ENCODE peak calls at places on chromosomes 13 and 19, in eight cellular contexts. J is GDM1; S is PC-9; B is ureter; Y is CD4-positive, CD25-positive, alpha-beta regulatory T cell; I is posterior cingulate gyrus; C is fibroblast of gingiva; F is H9. V is an unnamed sample.

GRCh38 chr19:778910-779653 is 18.2 kb upstream of the PTBP1 start:
- DNase-seq in S (peak), I (no peak), Y (no peak), B (peak), J (no peak), C (peak), F (no peak), V (peak)

GRCh38 chr19:336067-336614 is 8.5 kb downstream of the MIER2 start:
- DNase-seq in Y (no peak), C (no peak), B (no peak), I (no peak), J (no peak), S (no peak), F (no peak), V (no peak)

GRCh38 chr13:41974262-41974900 is 13.5 kb upstream of the VWA8 start:
- DNase-seq in Y (no peak), B (peak), S (no peak), I (no peak), J (no peak), C (no peak), F (no peak), V (no peak)

GRCh38 chr19:18396471-18397241 is 766 bp downstream of the LRRC25 start:
- DNase-seq in I (no peak), J (no peak), Y (no peak), C (no peak), S (no peak), F (no peak), B (no peak), V (peak)

GRCh38 chr13:23159587-23160240 is 21.1 kb upstream of the SGCG start:
- DNase-seq in I (no peak), Y (no peak), J (no peak), C (no peak), B (no peak), S (no peak), F (peak), V (peak)

GRCh38 chr19:38004505-38005223 is 97.7 kb downstream of the SIPA1L3 start:
- DNase-seq in I (peak), B (peak), C (peak), Y (peak), J (peak), S (no peak), F (peak), V (peak)

GRCh38 chr13:70098669-70099068 is 9.0 kb upstream of the ATXN8OS start:
- DNase-seq in C (no peak), S (no peak), B (no peak), I (no peak), Y (no peak), J (no peak), F (no peak), V (peak)

GRCh38 chr13:112153364-112153763 is 86.4 kb downstream of the SOX1 start:
- DNase-seq in C (no peak), S (no peak), Y (no peak), B (no peak), J (no peak), I (no peak), F (no peak), V (no peak)

GRCh38 chr13:110490009-110490770 is 71.3 kb downstream of the RAB20 start:
- DNase-seq in I (no peak), S (no peak), C (no peak), Y (no peak), F (no peak), B (no peak), J (no peak), V (no peak)

GRCh38 chr19:45676851-45677263 is 8.8 kb downstream of the GIPR start:
- DNase-seq in C (no peak), S (peak), B (no peak), J (no peak), I (no peak), F (no peak), Y (peak), V (peak)

GRCh38 chr13:70747305-70747704 is 639.1 kb upstream of the KLHL1 start:
- DNase-seq in F (no peak), B (no peak), Y (no peak), S (no peak), I (no peak), J (no peak), C (no peak), V (no peak)

GRCh38 chr19:54206030-54206830 is 5.6 kb downstream of the RPS9 start:
- DNase-seq in F (no peak), C (no peak), Y (no peak), B (no peak), I (no peak), S (no peak), J (no peak), V (no peak)

GRCh38 chr13:112714772-112715569 is 25.1 kb downstream of the ATP11A start:
- DNase-seq in Y (no peak), F (no peak), S (no peak), C (peak), J (no peak), B (no peak), I (no peak), V (no peak)

GRCh38 chr19:44737238-44738160 is 11.0 kb upstream of the BCL3 start:
- DNase-seq in I (no peak), J (no peak), C (peak), Y (no peak), B (no peak), S (no peak), F (peak), V (no peak)

GRCh38 chr19:11324079-11324661 is 15.3 kb downstream of the RAB3D start:
- DNase-seq in I (no peak), Y (peak), S (peak), C (peak), J (peak), F (no peak), B (peak), V (no peak)

GRCh38 chr13:26584713-26585112 is 27.2 kb downstream of the WASF3 start:
- DNase-seq in B (no peak), C (peak), J (no peak), I (no peak), S (no peak), F (no peak), Y (no peak), V (no peak)

GRCh38 chr19:13135068-13136062 is 14.8 kb downstream of the STX10 start:
- DNase-seq in B (no peak), F (no peak), I (no peak), C (no peak), Y (no peak), S (no peak), J (no peak), V (no peak)

GRCh38 chr13:111158136-111158805 is 43.2 kb downstream of the ARHGEF7 start:
- DNase-seq in S (peak), I (no peak), C (peak), Y (no peak), F (no peak), B (no peak), J (no peak), V (no peak)

GRCh38 chr13:111952814-111953213 is 114.1 kb upstream of the SOX1 start:
- DNase-seq in J (no peak), B (no peak), S (no peak), I (no peak), Y (no peak), F (peak), C (no peak), V (no peak)

GRCh38 chr13:51125495-51126226 is 14.6 kb upstream of the C13orf42 start:
- DNase-seq in Y (peak), B (no peak), F (peak), C (peak), S (no peak), J (peak), I (no peak), V (peak)

GRCh38 chr13:110411316-110412105 is 104.4 kb downstream of the COL4A2 start:
- DNase-seq in J (no peak), B (peak), F (no peak), S (no peak), C (no peak), I (no peak), Y (no peak), V (no peak)

GRCh38 chr19:37564624-37565369 is 29.8 kb downstream of the ZNF571 start:
- DNase-seq in C (no peak), B (no peak), Y (no peak), F (no peak), S (no peak), I (no peak), J (no peak), V (peak)

GRCh38 chr13:64397699-64398098 is 2832.4 kb downstream of the PCDH9 start:
- DNase-seq in J (no peak), Y (no peak), S (no peak), I (no peak), C (no peak), B (no peak), F (no peak), V (no peak)

GRCh38 chr19:53511933-53512374 is 26.0 kb upstream of the ZNF331 start:
- DNase-seq in S (peak), Y (peak), F (peak), C (peak), B (no peak), I (no peak), J (peak), V (peak)

GRCh38 chr19:1935484-1936208 is 5.3 kb upstream of the CSNK1G2 start:
- DNase-seq in I (no peak), C (peak), Y (peak), S (peak), J (peak), F (no peak), B (no peak), V (peak)

GRCh38 chr19:1401889-1402217 is 511 bp upstream of the GAMT start:
- DNase-seq in I (no peak), C (no peak), B (no peak), F (no peak), J (no peak), S (no peak), Y (no peak), V (no peak)

GRCh38 chr19:24073807-24074206 is 13.2 kb upstream of the ZNF254 start:
- DNase-seq in F (no peak), Y (no peak), B (no peak), J (no peak), I (no peak), S (peak), C (no peak), V (peak)

GRCh38 chr13:112781881-112782361 is 92.1 kb downstream of the ATP11A start:
- DNase-seq in B (no peak), Y (no peak), S (no peak), J (no peak), C (peak), I (no peak), F (no peak), V (no peak)

GRCh38 chr19:24140099-24140498 is 53.1 kb downstream of the ZNF254 start:
- DNase-seq in I (no peak), Y (no peak), C (peak), S (no peak), B (no peak), J (no peak), F (no peak), V (peak)

V was measured in DMS53.